ENCODE peak calls at places on chromosomes 12 and 14, in nine cellular contexts. D is choroid plexus epithelial cell; U is upper lobe of right lung; S is foreskin keratinocyte; V is cardiac muscle cell; R is glutamatergic neuron; H is stimulated activated CD4-positive, alpha-beta T cell treated with anti-CD3 and anti-CD28 coated beads, TNF-alpha, amount 100 ng/mL, for 4 hours; P is neuronal stem cell; W is MM.1S. F is an unnamed sample.

GRCh38 chr12:127628655-127629054 is 638.3 kb upstream of the TMEM132C start:
- DNase-seq in S (no peak), W (no peak), R (no peak), P (no peak), H (no peak), U (no peak), D (no peak), V (no peak), F (peak)

GRCh38 chr12:50005150-50005549 is 20.1 kb downstream of the RACGAP1 start:
- DNase-seq in U (no peak), D (no peak), W (no peak), R (no peak), S (no peak), H (no peak), V (no peak), P (no peak), F (no peak)

GRCh38 chr14:96827310-96827709 is 30.1 kb downstream of the VRK1 start:
- DNase-seq in V (no peak), D (no peak), P (no peak), W (no peak), H (no peak), S (no peak), U (no peak), R (no peak), F (no peak)

GRCh38 chr14:33964599-33965317 is 13.9 kb upstream of the EGLN3 start:
- DNase-seq in V (no peak), D (no peak), U (no peak), S (no peak), W (no peak), H (no peak), R (no peak), P (peak), F (no peak)

GRCh38 chr12:122528582-122528981 is 1.5 kb downstream of the KNTC1 start:
- DNase-seq in R (no peak), V (no peak), W (no peak), H (no peak), P (no peak), S (no peak), D (no peak), U (no peak), F (no peak)

GRCh38 chr12:26711072-26711471 is 121.9 kb downstream of the ITPR2 start:
- DNase-seq in D (no peak), P (no peak), S (no peak), V (no peak), U (no peak), W (no peak), R (no peak), H (no peak), F (no peak)

GRCh38 chr14:104349950-104350349 is 211.6 kb downstream of the KIF26A start:
- DNase-seq in S (no peak), D (no peak), H (no peak), P (no peak), U (no peak), V (no peak), W (no peak), R (no peak), F (no peak)

GRCh38 chr12:128905003-128905544 is 51.8 kb downstream of the GLT1D1 start:
- DNase-seq in S (no peak), D (no peak), P (no peak), R (no peak), W (no peak), V (no peak), H (no peak), U (no peak), F (no peak)

GRCh38 chr14:61525293-61526011 is 169.9 kb upstream of the HIF1A start:
- DNase-seq in D (peak), U (peak), H (peak), V (no peak), R (no peak), S (peak), W (peak), P (no peak), F (peak)

GRCh38 chr14:24673059-24673458 is 39.1 kb upstream of the GZMB start:
- DNase-seq in H (no peak), S (no peak), D (no peak), W (no peak), P (no peak), U (no peak), V (no peak), R (no peak), F (no peak)

GRCh38 chr12:8033153-8034044 is 883 bp downstream of the FOXJ2 start:
- DNase-seq in S (peak), U (no peak), R (peak), D (peak), P (peak), H (peak), V (peak), W (peak), F (peak)

GRCh38 chr14:34049769-34050168 is 98.9 kb upstream of the EGLN3 start:
- DNase-seq in H (no peak), S (no peak), U (no peak), V (no peak), P (no peak), D (no peak), R (no peak), W (no peak), F (no peak)

GRCh38 chr14:99809376-99809775 is 16.2 kb downstream of the EML1 start:
- DNase-seq in H (no peak), S (no peak), W (no peak), V (no peak), P (no peak), D (peak), R (no peak), U (no peak), F (peak)

GRCh38 chr12:45863332-45863731 is 127.0 kb downstream of the SCAF11 start:
- DNase-seq in D (no peak), P (no peak), H (no peak), U (no peak), S (no peak), W (no peak), V (no peak), R (no peak), F (no peak)

GRCh38 chr12:80553316-80553715 is 109.3 kb downstream of the PTPRQ start:
- DNase-seq in D (peak), P (no peak), W (no peak), H (no peak), U (no peak), S (peak), V (no peak), R (no peak), F (peak)

GRCh38 chr12:3061129-3061857 is 15.9 kb upstream of the TSPAN9 start:
- DNase-seq in P (no peak), U (no peak), R (no peak), V (no peak), W (no peak), H (no peak), D (peak), S (no peak), F (peak)

GRCh38 chr14:65258391-65258790 is 154.1 kb upstream of the FUT8 start:
- DNase-seq in W (no peak), S (peak), V (no peak), R (no peak), D (peak), H (no peak), U (no peak), P (no peak), F (peak)

GRCh38 chr14:104830781-104831180 is 29.9 kb downstream of the ZBTB42 start:
- DNase-seq in U (peak), H (no peak), V (no peak), W (no peak), P (no peak), S (no peak), R (no peak), D (no peak), F (no peak)

GRCh38 chr12:109868182-109869051 is 11.9 kb downstream of the GLTP start:
- DNase-seq in D (no peak), H (no peak), S (peak), U (no peak), R (no peak), V (no peak), P (no peak), W (no peak), F (no peak)

GRCh38 chr14:85474431-85474830 is 55.5 kb upstream of the FLRT2 start:
- DNase-seq in P (no peak), V (no peak), W (no peak), D (no peak), S (no peak), H (no peak), R (no peak), U (no peak), F (no peak)

GRCh38 chr12:122866379-122866778 is 29.5 kb downstream of the VPS37B start:
- DNase-seq in P (no peak), W (no peak), S (no peak), R (peak), D (no peak), U (peak), H (no peak), V (no peak), F (no peak)

GRCh38 chr12:127398026-127398715 is 868.8 kb upstream of the TMEM132C start:
- DNase-seq in P (no peak), V (no peak), U (no peak), H (no peak), D (no peak), R (no peak), S (peak), W (no peak), F (peak)

GRCh38 chr12:54371328-54372112 is 7.2 kb upstream of the GPR84 start:
- DNase-seq in H (no peak), W (no peak), S (no peak), D (no peak), P (no peak), V (no peak), U (no peak), R (no peak), F (no peak)

GRCh38 chr14:103100281-103101121 is 6.0 kb downstream of the EXOC3L4 start:
- DNase-seq in V (no peak), W (peak), H (no peak), U (no peak), P (no peak), D (no peak), S (no peak), R (no peak), F (no peak)

GRCh38 chr12:117063162-117063911 is 35.9 kb downstream of the TESC start:
- DNase-seq in V (no peak), P (no peak), S (no peak), D (no peak), U (no peak), H (no peak), W (no peak), R (no peak), F (no peak)

GRCh38 chr12:47938093-47938492 is 25.3 kb upstream of the TMEM106C start:
- DNase-seq in D (peak), V (no peak), W (no peak), U (no peak), S (peak), P (no peak), R (no peak), H (no peak), F (peak)

GRCh38 chr14:21107360-21107781 is 6.5 kb downstream of the TMEM253 start:
- DNase-seq in S (peak), H (no peak), R (no peak), D (peak), V (no peak), P (no peak), U (no peak), W (no peak), F (peak)

GRCh38 chr12:123398177-123398916 is 14.4 kb downstream of the KMT5A start:
- DNase-seq in P (no peak), W (no peak), S (no peak), D (peak), R (peak), V (no peak), H (no peak), U (no peak), F (peak)

GRCh38 chr14:79820866-79821535 is 390.3 kb downstream of the DIO2 start:
- DNase-seq in D (no peak), P (no peak), U (no peak), R (no peak), W (no peak), V (no peak), S (no peak), H (no peak), F (no peak)

GRCh38 chr12:91040356-91040755 is 17.5 kb downstream of the KERA start:
- DNase-seq in W (no peak), P (no peak), U (no peak), S (peak), D (peak), R (no peak), V (no peak), H (no peak), F (peak)

GRCh38 chr12:78853231-78853630 is 11.3 kb upstream of the SYT1 start:
- DNase-seq in P (no peak), S (no peak), R (no peak), D (no peak), H (no peak), W (no peak), U (no peak), V (no peak), F (no peak)

GRCh38 chr12:115758886-115759620 is 518.4 kb downstream of the MED13L start:
- DNase-seq in U (no peak), R (no peak), D (no peak), S (no peak), H (no peak), W (peak), V (no peak), P (no peak), F (no peak)

GRCh38 chr14:105162374-105162979 is 6.1 kb downstream of the JAG2 start:
- DNase-seq in P (no peak), H (no peak), W (no peak), S (no peak), U (no peak), R (no peak), D (no peak), V (no peak), F (no peak)

GRCh38 chr14:80549141-80549540 is 337.8 kb upstream of the DIO2 start:
- DNase-seq in D (no peak), P (no peak), S (peak), U (no peak), W (no peak), V (no peak), R (no peak), H (no peak), F (no peak)

F was measured in IMR-90.